ENCODE peak calls at places on chromosomes 1 and 21, in five cellular contexts. E, T, G, V and F are unnamed samples.

GRCh38 chr1:111406325-111406768 is 21.2 kb downstream of the OVGP1 start:
- DNase-seq in E (peak), T (no peak), G (no peak), V (peak), F (peak)

GRCh38 chr1:19504796-19505693 is 19.7 kb upstream of the CAPZB start:
- DNase-seq in E (no peak), T (no peak), G (no peak), V (no peak), F (no peak)

GRCh38 chr1:25549273-25550154 is 6.1 kb downstream of the LDLRAP1 start:
- DNase-seq in E (peak), T (peak), G (no peak), V (peak), F (no peak)

GRCh38 chr21:14581902-14582457 is 35.9 kb upstream of the SAMSN1 start:
- DNase-seq in E (no peak), T (no peak), G (no peak), V (no peak), F (no peak)

GRCh38 chr1:154969741-154970452 is 650 bp downstream of the SHC1 start:
- DNase-seq in E (no peak), T (no peak), G (no peak), V (no peak), F (no peak)

GRCh38 chr1:30648408-30649000 is 74.9 kb downstream of the MATN1 start:
- DNase-seq in E (no peak), T (no peak), G (no peak), V (no peak), F (no peak)

GRCh38 chr1:11787251-11787803 is 18.4 kb downstream of the MTHFR start:
- DNase-seq in E (peak), T (no peak), G (no peak), V (peak), F (peak)

GRCh38 chr1:54981466-54981865 is 1.0 kb downstream of the TMEM61 start:
- DNase-seq in E (no peak), T (no peak), G (no peak), V (no peak), F (no peak)

GRCh38 chr21:40386301-40386911 is 460.6 kb downstream of the DSCAM start:
- DNase-seq in E (peak), T (peak), G (no peak), V (peak), F (no peak)

GRCh38 chr21:28580585-28580984 is 412.1 kb downstream of the LTN1 start:
- DNase-seq in E (no peak), T (no peak), G (no peak), V (no peak), F (no peak)

GRCh38 chr1:232123775-232124659 is 497.4 kb downstream of the DISC1 start:
- DNase-seq in E (no peak), T (no peak), G (no peak), V (no peak), F (no peak)

GRCh38 chr21:33197546-33197945 is 32.2 kb upstream of the IFNAR2 start:
- DNase-seq in E (no peak), T (no peak), G (no peak), V (peak), F (no peak)

GRCh38 chr1:247857986-247858356 is 984 bp downstream of the TRIM58 start:
- DNase-seq in E (no peak), T (no peak), G (no peak), V (no peak), F (no peak)

GRCh38 chr1:199843856-199844255 is 183.7 kb upstream of the NR5A2 start:
- DNase-seq in E (no peak), T (no peak), G (no peak), V (no peak), F (no peak)

GRCh38 chr1:55828031-55828430 is 612.9 kb upstream of the USP24 start:
- DNase-seq in E (no peak), T (no peak), G (no peak), V (no peak), F (no peak)

GRCh38 chr1:55062801-55063561 is 23.6 kb downstream of the PCSK9 start:
- DNase-seq in E (no peak), T (no peak), G (no peak), V (no peak), F (no peak)

GRCh38 chr21:46661211-46661625 is 25.7 kb downstream of the PRMT2 start:
- DNase-seq in E (peak), T (peak), G (peak), V (peak), F (no peak)

GRCh38 chr1:203036537-203036936 is 10.2 kb downstream of the PPFIA4 start:
- DNase-seq in E (no peak), T (no peak), G (no peak), V (no peak), F (no peak)

GRCh38 chr1:37475380-37476086 is 1.2 kb downstream of the ZC3H12A start:
- DNase-seq in E (no peak), T (no peak), G (no peak), V (peak), F (no peak)

GRCh38 chr1:157499516-157499915 is 52.8 kb downstream of the FCRL5 start:
- DNase-seq in E (no peak), T (no peak), G (no peak), V (no peak), F (no peak)

GRCh38 chr21:38819719-38820147 is 14.0 kb downstream of the ETS2 start:
- DNase-seq in E (peak), T (no peak), G (no peak), V (no peak), F (peak)

GRCh38 chr21:25927195-25927880 is 192.6 kb downstream of the GABPA start:
- DNase-seq in E (no peak), T (no peak), G (no peak), V (no peak), F (no peak)

GRCh38 chr1:64514197-64514765 is 44.4 kb downstream of the CACHD1 start:
- DNase-seq in E (no peak), T (no peak), G (peak), V (no peak), F (no peak)

GRCh38 chr1:156233421-156234127 is 8.4 kb upstream of the BGLAP start:
- DNase-seq in E (no peak), T (no peak), G (peak), V (no peak), F (no peak)

GRCh38 chr1:111955755-111956154 is 33.7 kb downstream of the KCND3 start:
- DNase-seq in E (no peak), T (no peak), G (peak), V (peak), F (no peak)

GRCh38 chr1:150551049-150551783 is 2.0 kb downstream of the ADAMTSL4 start:
- DNase-seq in E (no peak), T (peak), G (no peak), V (no peak), F (no peak)

GRCh38 chr1:150548632-150549495 is at the start of gene ADAMTSL4:
- DNase-seq in E (no peak), T (peak), G (no peak), V (peak), F (peak)

GRCh38 chr1:150550222-150551048 is 1.2 kb downstream of the ADAMTSL4 start:
- DNase-seq in E (no peak), T (no peak), G (no peak), V (no peak), F (no peak)

GRCh38 chr1:150548324-150548631 is 930 bp upstream of the ADAMTSL4 start:
- DNase-seq in E (no peak), T (no peak), G (no peak), V (no peak), F (no peak)

DNA sequence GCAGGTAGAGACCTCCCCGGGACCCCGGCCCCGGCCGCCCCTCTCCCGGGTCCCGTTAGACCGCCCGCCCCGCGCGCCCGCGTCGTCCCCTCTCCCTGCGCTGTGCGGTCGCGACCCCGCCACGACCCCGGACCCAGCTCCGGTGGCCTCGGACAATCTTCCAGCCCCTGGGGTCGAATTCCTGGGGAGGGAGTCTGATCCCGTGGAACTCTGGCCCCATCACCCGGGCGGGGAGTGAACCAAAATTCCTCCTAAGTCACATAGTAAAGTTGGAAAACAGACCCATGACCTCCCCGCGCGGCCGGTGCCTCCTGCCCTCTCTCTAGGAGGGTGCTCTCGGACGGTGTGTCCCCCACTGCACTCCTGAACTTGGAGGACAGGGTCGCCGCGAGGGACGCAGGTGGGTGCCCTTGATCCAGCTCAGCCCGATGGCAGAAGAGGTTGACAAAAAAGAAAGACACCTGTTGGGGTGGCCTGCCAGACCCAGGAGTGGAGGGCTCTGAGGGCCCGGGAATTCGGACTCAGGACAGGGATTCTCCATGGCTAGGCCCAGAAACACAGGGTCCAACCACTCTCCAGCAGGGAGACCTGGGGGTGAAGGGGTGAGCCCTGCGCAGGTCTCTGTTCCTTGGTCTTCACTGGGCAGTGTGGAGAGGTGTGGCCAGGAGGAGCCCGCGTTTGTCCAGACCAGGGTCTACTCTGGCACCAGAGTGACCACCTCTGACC is 451 bp downstream of the ADAMTSL4 start:
- DNase-seq in E (no peak), T (no peak), G (no peak), V (no peak), F (no peak)
- TF ChIP-seq CTCF in E (no peak), T (no peak), G (peak), V (no peak), F (no peak)

DNA sequence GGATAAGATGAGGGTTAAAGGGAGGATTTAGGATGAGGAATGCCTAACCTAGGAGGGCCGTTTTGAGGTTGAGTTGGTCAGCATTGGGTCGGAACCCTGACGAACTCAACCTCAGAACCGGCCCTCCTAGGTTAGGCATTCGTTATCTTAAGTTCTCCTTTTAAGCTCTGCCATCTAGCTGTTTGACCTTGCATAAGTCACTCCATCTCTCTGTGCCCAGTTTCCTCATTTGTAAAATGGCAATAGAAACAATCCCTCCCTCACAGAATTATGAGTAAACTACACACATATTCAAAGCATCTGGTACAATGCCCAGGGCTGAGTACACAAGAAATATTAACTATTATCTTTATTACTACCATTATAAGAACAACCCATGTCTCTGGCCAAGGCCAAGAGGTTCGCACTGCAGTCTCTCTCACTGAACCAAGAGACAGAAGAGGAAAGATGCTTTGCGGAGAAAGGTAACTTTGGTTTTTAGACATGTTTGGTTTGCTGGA is 4.8 kb downstream of the ABCB10 start:
- DNase-seq in E (no peak), T (peak), G (no peak), V (no peak), F (no peak)
- TF ChIP-seq CTCF in E (no peak), T (no peak), G (no peak), V (no peak), F (no peak)

DNA sequence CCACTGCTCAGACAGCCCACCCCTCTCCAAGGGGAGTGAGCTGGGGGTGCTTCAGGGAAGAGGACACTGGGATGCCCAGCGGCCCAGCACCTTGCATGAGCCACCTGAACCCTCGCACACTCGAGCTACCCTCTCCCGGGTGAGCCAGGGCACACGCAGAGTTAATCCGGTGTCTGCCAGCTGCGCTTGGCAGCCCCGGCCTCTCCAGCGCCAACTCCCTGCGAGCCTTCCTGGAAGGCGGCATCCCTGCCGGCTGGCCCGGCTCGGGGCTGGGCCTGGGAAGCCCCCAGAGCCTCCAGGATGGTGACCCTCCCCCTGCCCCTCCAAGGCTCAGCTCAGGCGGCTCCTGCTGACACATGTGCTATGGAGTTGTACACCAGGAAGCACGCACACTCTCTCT is 48.7 kb downstream of the RAP1GAP start:
- DNase-seq in E (no peak), T (no peak), G (no peak), V (peak), F (no peak)
- TF ChIP-seq CTCF in E (no peak), T (no peak), G (no peak), V (no peak), F (no peak)

GRCh38 chr1:45490121-45490622 is 791 bp downstream of the TESK2 start:
- DNase-seq in E (peak), T (peak), G (no peak), V (no peak), F (no peak)

GRCh38 chr1:45488978-45489377 is 2.0 kb downstream of the TESK2 start:
- DNase-seq in E (no peak), T (no peak), G (no peak), V (no peak), F (no peak)

GRCh38 chr1:45492691-45493090 is 1.7 kb upstream of the TESK2 start:
- DNase-seq in E (no peak), T (no peak), G (no peak), V (no peak), F (no peak)

GRCh38 chr1:45491464-45492260 is 699 bp upstream of the TESK2 start:
- DNase-seq in E (no peak), T (no peak), G (no peak), V (no peak), F (no peak)

DNA sequence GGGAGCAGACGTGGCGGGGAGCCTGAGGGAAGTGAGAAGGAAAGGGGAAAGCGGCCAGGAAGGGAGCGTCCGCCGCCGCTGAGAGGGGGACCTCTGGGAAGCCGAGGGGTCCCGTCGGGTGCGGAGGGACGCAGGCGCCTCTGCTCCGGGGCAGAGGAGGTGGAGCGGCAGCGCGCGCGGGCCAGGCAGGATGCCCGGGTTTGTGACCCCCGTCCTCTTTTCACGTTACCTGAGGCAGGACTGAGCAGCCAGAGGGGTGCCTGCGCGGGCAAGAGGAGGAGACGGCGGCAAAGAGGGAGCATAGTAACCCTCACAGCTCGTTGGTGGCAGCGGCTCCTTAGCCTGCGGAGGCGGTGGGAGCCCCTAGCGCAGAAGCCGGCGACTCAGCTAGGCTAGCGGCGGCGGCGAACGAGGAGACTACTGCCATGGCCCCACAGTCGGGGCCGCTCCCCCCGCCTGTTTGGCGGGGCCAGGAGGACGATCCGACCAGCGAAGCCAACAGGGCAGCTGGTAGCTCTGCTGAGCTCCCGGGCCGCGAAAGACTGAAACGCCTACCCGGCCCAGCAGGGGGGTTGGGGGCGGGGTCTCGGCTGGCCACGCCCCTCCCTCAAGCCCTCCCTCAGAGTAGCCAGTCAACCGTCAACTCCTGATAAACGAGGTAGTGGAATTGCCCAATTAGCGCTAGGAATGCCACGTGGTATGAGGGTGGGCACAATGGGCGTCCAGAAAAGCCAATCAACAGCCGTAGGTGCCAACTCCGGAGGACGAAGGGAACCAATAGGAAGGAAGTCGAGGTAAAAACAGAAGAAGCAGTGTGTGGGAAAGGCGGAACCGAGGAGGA is at the start of gene TESK2:
- DNase-seq in E (peak), T (peak), G (peak), V (peak), F (peak)
- TF ChIP-seq CTCF in E (peak), T (no peak), G (peak), V (no peak), F (no peak)

DNA sequence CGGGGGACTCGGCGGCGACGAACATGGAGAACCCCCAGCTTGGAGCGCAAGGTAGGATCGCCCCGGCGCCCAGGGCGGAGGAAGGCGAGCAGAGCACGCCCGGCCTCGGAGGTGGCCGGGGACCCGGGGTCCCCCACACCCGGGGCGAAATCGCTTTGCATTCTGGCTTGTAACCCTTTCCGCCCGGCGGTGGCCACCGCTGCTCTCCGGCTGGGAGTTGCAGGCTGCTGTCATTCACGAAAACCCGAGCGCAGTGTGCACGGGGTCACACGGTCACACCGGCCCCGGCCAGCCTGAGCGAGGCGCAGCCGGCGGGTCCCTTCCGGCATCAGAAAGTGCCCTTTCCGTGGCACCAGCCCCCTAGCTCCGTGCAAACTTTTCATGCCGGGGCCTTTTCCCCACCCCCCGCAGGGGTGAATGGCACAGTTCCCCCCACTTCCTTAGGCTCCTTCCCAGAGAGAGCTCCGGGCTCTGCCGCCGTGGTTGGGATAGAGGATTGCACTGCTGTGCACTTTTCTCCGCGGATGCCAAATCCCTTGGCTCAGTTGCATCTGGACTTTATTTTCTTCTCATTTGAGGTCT is 779 bp downstream of the KAZN start:
- DNase-seq in E (no peak), T (no peak), G (no peak), V (no peak), F (no peak)
- TF ChIP-seq CTCF in E (no peak), T (no peak), G (no peak), V (no peak), F (no peak)

GRCh38 chr1:192807221-192807967 is 1.4 kb upstream of the RGS2 start:
- DNase-seq in E (no peak), T (no peak), G (no peak), V (no peak), F (no peak)
- TF ChIP-seq CTCF in E (no peak), T (no peak), G (peak), V (peak), F (no peak)